ENCODE peak calls at places on chromosomes 16 and 17, in ten cellular contexts. N is stimulated activated CD4-positive, alpha-beta T cell treated with anti-CD3 and anti-CD28 coated beads, Interleukin-12 subunit alpha, Interleukin-12 subunit beta, amount 100 ng/mL, for 4 hours; M is NCI-H1092; I is GM19239; D is activated gamma-delta T cell treated with anti-CD3 and anti-CD28 coated beads, Interleukin-2, amount 50 U/mL, for 16 hours; L is AG09309; A is substantia nigra; X is kidney; B is naive thymus-derived CD4-positive, alpha-beta T cell; H is occipital lobe. P is an unnamed sample.

GRCh38 chr17:56602292-56603130 is 9.0 kb downstream of the NOG start:
- DNase-seq in L (no peak), M (no peak), A (no peak), N (no peak), D (no peak), H (no peak), B (peak; percentile 85), X (no peak), I (no peak), P (no peak)

GRCh38 chr17:9162275-9162985 is 141.1 kb downstream of the NTN1 start:
- DNase-seq in B (no peak), X (no peak), H (no peak), N (no peak), M (no peak), L (no peak), I (no peak), D (no peak), A (no peak), P (peak; percentile 84)

GRCh38 chr16:1656808-1657617 is 21.1 kb upstream of the JPT2 start:
- DNase-seq in N (no peak), L (no peak), I (no peak), H (no peak), X (no peak), M (no peak), D (no peak), B (no peak), A (no peak), P (no peak)

GRCh38 chr16:66273644-66274334 is 92.7 kb upstream of the CDH5 start:
- DNase-seq in X (no peak), M (no peak), I (no peak), L (no peak), A (no peak), D (no peak), H (no peak), B (no peak), N (no peak), P (peak; percentile 47)

GRCh38 chr17:74424658-74425057 is 7.2 kb upstream of the GPRC5C start:
- DNase-seq in M (no peak), A (no peak), B (no peak), D (no peak), I (no peak), N (no peak), X (no peak), L (no peak), H (no peak), P (no peak)

GRCh38 chr16:4136229-4136813 is 20.1 kb upstream of the ADCY9 start:
- DNase-seq in H (no peak), A (no peak), L (no peak), D (no peak), M (no peak), N (no peak), B (no peak), I (no peak), X (peak; percentile 92), P (peak; percentile 87)

GRCh38 chr17:16419074-16419928 is 3.9 kb downstream of the TRPV2 start:
- DNase-seq in N (peak; percentile 53), A (no peak), B (no peak), D (peak; percentile 44), X (no peak), L (peak; percentile 46), H (no peak), I (no peak), M (no peak), P (no peak)

GRCh38 chr16:50210266-50211038 is 55.9 kb upstream of the ADCY7 start:
- DNase-seq in X (peak; percentile 87), D (peak; percentile 31), H (peak; percentile 37), M (peak; percentile 47), A (peak; percentile 77), L (peak; percentile 92), B (peak; percentile 49), I (peak; percentile 28), N (peak; percentile 44), P (peak; percentile 88)

GRCh38 chr17:75662511-75662910 is 4.4 kb downstream of the RECQL5 start:
- DNase-seq in N (no peak), L (no peak), I (no peak), X (peak; percentile 18), M (no peak), A (no peak), H (no peak), B (no peak), D (no peak), P (no peak)

GRCh38 chr17:82098939-82099765 is 1.1 kb upstream of the FASN start:
- DNase-seq in H (no peak), L (no peak), N (no peak), X (no peak), A (no peak), B (no peak), D (no peak), I (no peak), M (no peak), P (peak; percentile 48)

GRCh38 chr17:62792122-62792800 is 15.9 kb downstream of the MARCHF10 start:
- DNase-seq in D (no peak), I (no peak), B (no peak), M (no peak), L (peak; percentile 90), N (no peak), A (no peak), X (no peak), H (no peak), P (no peak)

GRCh38 chr16:68972720-68973119 is 129.4 kb downstream of the TANGO6 start:
- DNase-seq in H (no peak), N (no peak), M (no peak), I (no peak), A (no peak), B (no peak), L (no peak), X (no peak), D (no peak), P (peak; percentile 89)

GRCh38 chr17:4485676-4486646 is 12.7 kb upstream of the SPNS2 start:
- DNase-seq in D (peak; percentile 29), H (no peak), X (peak; percentile 75), I (no peak), N (peak; percentile 57), L (no peak), B (peak; percentile 38), A (no peak), M (no peak), P (no peak)

GRCh38 chr17:19508327-19508867 is 25.3 kb upstream of the SLC47A1 start:
- DNase-seq in D (peak; percentile 21), L (no peak), I (no peak), N (peak; percentile 52), X (peak; percentile 84), M (peak; percentile 32), H (no peak), A (peak; percentile 40), B (no peak), P (peak; percentile 32)

GRCh38 chr16:48231675-48232214 is 12.4 kb upstream of the LONP2 start:
- DNase-seq in D (no peak), X (no peak), H (no peak), L (no peak), B (peak; percentile 3), I (peak; percentile 27), M (no peak), N (peak; percentile 11), A (peak; percentile 3), P (peak; percentile 78)